ENCODE peak calls at places on chromosomes 12 and 14, in four cellular contexts. One of them, this sample, is unnamed.

GRCh38 chr14:54722791-54723432 is 156.0 kb downstream of the SAMD4A start:
- DNase-seq in esophagus squamous epithelium: no peak
- DNase-seq in HCT116: no peak
- DNase-seq in GM12892: no peak
- DNase-seq in this sample: no peak

GRCh38 chr14:99150236-99150635 is 121.8 kb downstream of the BCL11B start:
- DNase-seq in esophagus squamous epithelium: no peak
- DNase-seq in HCT116: no peak
- DNase-seq in GM12892: no peak
- DNase-seq in this sample: no peak

GRCh38 chr14:65359503-65359902 is 53.0 kb upstream of the FUT8 start:
- DNase-seq in esophagus squamous epithelium: no peak
- DNase-seq in HCT116: peak
- DNase-seq in GM12892: no peak
- DNase-seq in this sample: no peak

GRCh38 chr12:132596016-132596415 is 14.4 kb downstream of the LRCOL1 start:
- DNase-seq in esophagus squamous epithelium: no peak
- DNase-seq in HCT116: no peak
- DNase-seq in GM12892: no peak
- DNase-seq in this sample: no peak

GRCh38 chr12:12275874-12276273 is 9.0 kb upstream of the LRP6 start:
- DNase-seq in esophagus squamous epithelium: no peak
- DNase-seq in HCT116: no peak
- DNase-seq in GM12892: no peak
- DNase-seq in this sample: no peak

GRCh38 chr12:123483602-123484273 is 25.8 kb downstream of the SNRNP35 start:
- DNase-seq in esophagus squamous epithelium: no peak
- DNase-seq in HCT116: no peak
- DNase-seq in GM12892: no peak
- DNase-seq in this sample: no peak

GRCh38 chr14:63682727-63683593 is 41.3 kb upstream of the WDR89 start:
- DNase-seq in esophagus squamous epithelium: no peak
- DNase-seq in HCT116: no peak
- DNase-seq in GM12892: no peak
- DNase-seq in this sample: no peak

GRCh38 chr12:104623920-104624319 is 167.2 kb downstream of the CHST11 start:
- DNase-seq in esophagus squamous epithelium: no peak
- DNase-seq in HCT116: no peak
- DNase-seq in GM12892: no peak
- DNase-seq in this sample: no peak

GRCh38 chr12:58918475-58918874 is 1.8 kb downstream of the LRIG3 start:
- DNase-seq in esophagus squamous epithelium: no peak
- DNase-seq in HCT116: no peak
- DNase-seq in GM12892: no peak
- DNase-seq in this sample: no peak

GRCh38 chr12:28161697-28162096 is 28.6 kb upstream of the CCDC91 start:
- DNase-seq in esophagus squamous epithelium: no peak
- DNase-seq in HCT116: no peak
- DNase-seq in GM12892: no peak
- DNase-seq in this sample: no peak

GRCh38 chr12:53755451-53756290 is 3.9 kb upstream of the CISTR start:
- DNase-seq in esophagus squamous epithelium: no peak
- DNase-seq in HCT116: no peak
- DNase-seq in GM12892: no peak
- DNase-seq in this sample: no peak

GRCh38 chr12:79300199-79300568 is 390.6 kb downstream of the PAWR start:
- DNase-seq in esophagus squamous epithelium: no peak
- DNase-seq in HCT116: no peak
- DNase-seq in GM12892: no peak
- DNase-seq in this sample: no peak

GRCh38 chr14:103889313-103890051 is 38.8 kb upstream of the TDRD9 start:
- DNase-seq in esophagus squamous epithelium: no peak
- DNase-seq in HCT116: no peak
- DNase-seq in GM12892: no peak
- DNase-seq in this sample: peak

GRCh38 chr12:105587237-105587636 is 256.7 kb downstream of the C12orf75 start:
- DNase-seq in esophagus squamous epithelium: no peak
- DNase-seq in HCT116: no peak
- DNase-seq in GM12892: no peak
- DNase-seq in this sample: no peak

GRCh38 chr14:102827716-102828115 is 50.5 kb downstream of the TRAF3 start:
- DNase-seq in esophagus squamous epithelium: no peak
- DNase-seq in HCT116: no peak
- DNase-seq in GM12892: no peak
- DNase-seq in this sample: peak

GRCh38 chr12:40032433-40033259 is 73.2 kb downstream of the SLC2A13 start:
- DNase-seq in esophagus squamous epithelium: no peak
- DNase-seq in HCT116: no peak
- DNase-seq in GM12892: no peak
- DNase-seq in this sample: no peak

GRCh38 chr12:53100466-53101151 is 2.7 kb upstream of the SOAT2 start:
- DNase-seq in esophagus squamous epithelium: no peak
- DNase-seq in HCT116: no peak
- DNase-seq in GM12892: no peak
- DNase-seq in this sample: no peak

GRCh38 chr12:130263025-130263424 is 74.7 kb upstream of the PIWIL1 start:
- DNase-seq in esophagus squamous epithelium: no peak
- DNase-seq in HCT116: no peak
- DNase-seq in GM12892: no peak
- DNase-seq in this sample: no peak

GRCh38 chr14:71403673-71404072 is 496.4 kb downstream of the PCNX1 start:
- DNase-seq in esophagus squamous epithelium: no peak
- DNase-seq in HCT116: peak
- DNase-seq in GM12892: no peak
- DNase-seq in this sample: peak

GRCh38 chr12:19288603-19289244 is 150.6 kb upstream of the AEBP2 start:
- DNase-seq in esophagus squamous epithelium: no peak
- DNase-seq in HCT116: peak
- DNase-seq in GM12892: no peak
- DNase-seq in this sample: no peak

GRCh38 chr12:50971946-50972345 is 19.6 kb downstream of the HIGD1C start:
- DNase-seq in esophagus squamous epithelium: no peak
- DNase-seq in HCT116: no peak
- DNase-seq in GM12892: no peak
- DNase-seq in this sample: no peak

GRCh38 chr12:46792925-46793324 is 32.9 kb downstream of the SLC38A4 start:
- DNase-seq in esophagus squamous epithelium: no peak
- DNase-seq in HCT116: no peak
- DNase-seq in GM12892: no peak
- DNase-seq in this sample: no peak

GRCh38 chr12:52005903-52006703 is 643 bp upstream of the TAMALIN start:
- DNase-seq in esophagus squamous epithelium: no peak
- DNase-seq in HCT116: no peak
- DNase-seq in GM12892: peak
- DNase-seq in this sample: peak

GRCh38 chr14:78921856-78922255 is 751.7 kb downstream of the NRXN3 start:
- DNase-seq in esophagus squamous epithelium: no peak
- DNase-seq in HCT116: no peak
- DNase-seq in GM12892: no peak
- DNase-seq in this sample: no peak

GRCh38 chr12:31585271-31585670 is 5.7 kb downstream of the DENND5B start:
- DNase-seq in esophagus squamous epithelium: no peak
- DNase-seq in HCT116: no peak
- DNase-seq in GM12892: no peak
- DNase-seq in this sample: no peak

GRCh38 chr12:77667101-77667500 is 163.6 kb upstream of the NAV3 start:
- DNase-seq in esophagus squamous epithelium: no peak
- DNase-seq in HCT116: no peak
- DNase-seq in GM12892: no peak
- DNase-seq in this sample: no peak

GRCh38 chr12:89084751-89085150 is 267.6 kb downstream of the DUSP6 start:
- DNase-seq in esophagus squamous epithelium: no peak
- DNase-seq in HCT116: no peak
- DNase-seq in GM12892: no peak
- DNase-seq in this sample: no peak

GRCh38 chr14:103223818-103224352 is 100.6 kb downstream of the TNFAIP2 start:
- DNase-seq in esophagus squamous epithelium: no peak
- DNase-seq in HCT116: no peak
- DNase-seq in GM12892: no peak
- DNase-seq in this sample: no peak

GRCh38 chr12:96402061-96402460 is 1.8 kb upstream of the CDK17 start:
- DNase-seq in esophagus squamous epithelium: no peak
- DNase-seq in HCT116: no peak
- DNase-seq in GM12892: no peak
- DNase-seq in this sample: no peak

GRCh38 chr14:44798386-44799242 is 163.1 kb downstream of the KLHL28 start:
- DNase-seq in esophagus squamous epithelium: no peak
- DNase-seq in HCT116: no peak
- DNase-seq in GM12892: no peak
- DNase-seq in this sample: no peak

GRCh38 chr12:46364777-46365580 is 7.6 kb downstream of the SLC38A2 start:
- DNase-seq in esophagus squamous epithelium: no peak
- DNase-seq in HCT116: no peak
- DNase-seq in GM12892: no peak
- DNase-seq in this sample: peak

GRCh38 chr12:69580074-69580473 is 5.2 kb upstream of the CCT2 start:
- DNase-seq in esophagus squamous epithelium: no peak
- DNase-seq in HCT116: no peak
- DNase-seq in GM12892: no peak
- DNase-seq in this sample: no peak
- TF ChIP-seq POLR2A in esophagus squamous epithelium: no peak
- TF ChIP-seq POLR2A in HCT116: no peak
- TF ChIP-seq POLR2A in GM12892: no peak
- TF ChIP-seq POLR2A in this sample: no peak

DNA sequence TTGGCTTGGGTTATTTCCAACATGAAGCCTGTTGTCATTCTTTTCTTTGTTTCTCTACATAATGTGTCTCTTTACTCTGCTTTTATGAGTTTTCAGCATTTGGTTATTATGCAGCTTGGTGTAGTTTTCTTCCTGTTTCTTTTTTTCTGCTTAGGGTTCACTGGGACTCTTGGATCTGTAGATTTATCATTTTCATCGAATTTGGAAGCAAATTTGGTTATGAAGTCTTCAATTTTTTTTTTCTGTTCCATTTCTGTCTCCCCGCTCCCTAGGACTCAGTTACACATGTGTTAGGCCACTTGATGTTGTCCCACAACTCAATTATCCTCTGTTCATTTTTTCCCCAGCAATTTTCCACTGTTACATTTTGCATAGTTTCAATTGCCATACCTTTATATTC is 13.8 kb upstream of the BEGAIN start:
- DNase-seq in esophagus squamous epithelium: no peak
- DNase-seq in HCT116: no peak
- DNase-seq in GM12892: no peak
- DNase-seq in this sample: no peak
- TF ChIP-seq POLR2A in esophagus squamous epithelium: no peak
- TF ChIP-seq POLR2A in HCT116: no peak
- TF ChIP-seq POLR2A in GM12892: no peak
- TF ChIP-seq POLR2A in this sample: no peak

GRCh38 chr12:10645910-10646309 is 27.9 kb downstream of the STYK1 start:
- DNase-seq in esophagus squamous epithelium: no peak
- DNase-seq in HCT116: no peak
- DNase-seq in GM12892: no peak
- DNase-seq in this sample: no peak

GRCh38 chr12:10636611-10637010 is 23.2 kb upstream of the MAGOHB start:
- DNase-seq in esophagus squamous epithelium: no peak
- DNase-seq in HCT116: no peak
- DNase-seq in GM12892: no peak
- DNase-seq in this sample: no peak

GRCh38 chr12:10636124-10636523 is 22.7 kb upstream of the MAGOHB start:
- DNase-seq in esophagus squamous epithelium: no peak
- DNase-seq in HCT116: no peak
- DNase-seq in GM12892: no peak
- DNase-seq in this sample: no peak

GRCh38 chr12:10638728-10639127 is 25.3 kb upstream of the MAGOHB start:
- DNase-seq in esophagus squamous epithelium: no peak
- DNase-seq in HCT116: no peak
- DNase-seq in GM12892: no peak
- DNase-seq in this sample: no peak

DNA sequence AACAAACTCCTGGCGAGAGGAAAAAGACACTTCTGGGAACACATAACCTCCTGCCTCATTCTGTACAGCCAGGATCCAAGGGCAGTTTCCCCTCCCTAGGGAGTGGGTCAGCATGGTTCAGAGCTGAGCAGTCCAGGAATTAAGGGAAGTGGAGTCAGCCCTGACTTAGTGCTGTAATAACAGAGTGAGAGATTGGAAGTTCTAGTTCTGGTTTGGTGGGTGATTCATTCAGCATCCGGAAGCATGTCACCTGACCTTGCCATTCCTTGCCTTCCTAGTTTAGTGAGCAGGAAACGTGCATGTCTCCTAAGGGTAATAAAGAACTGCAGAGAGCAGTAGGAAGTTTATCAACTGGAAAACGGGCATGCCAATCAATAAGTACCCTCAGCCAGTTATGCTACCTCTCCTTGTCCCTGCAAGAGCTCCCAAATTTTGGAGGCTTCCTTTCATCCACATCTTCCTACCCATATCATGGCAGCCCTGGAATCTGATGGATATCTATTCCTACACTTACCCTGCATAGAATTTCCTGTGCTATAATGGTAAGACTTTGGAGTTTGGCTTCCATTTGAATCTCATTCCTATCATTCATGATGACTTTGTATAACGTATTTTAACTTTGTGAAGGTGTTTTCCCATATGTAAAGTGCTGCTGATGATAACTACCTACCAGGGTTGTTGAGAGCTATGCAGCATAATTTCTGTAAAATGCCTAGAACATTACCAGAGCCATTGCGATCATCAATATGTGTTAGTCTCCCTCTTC is 28.5 kb upstream of the MAGOHB start:
- DNase-seq in esophagus squamous epithelium: no peak
- DNase-seq in HCT116: no peak
- DNase-seq in GM12892: no peak
- DNase-seq in this sample: no peak
- TF ChIP-seq POLR2A in esophagus squamous epithelium: no peak
- TF ChIP-seq POLR2A in HCT116: no peak
- TF ChIP-seq POLR2A in GM12892: no peak
- TF ChIP-seq POLR2A in this sample: no peak

DNA sequence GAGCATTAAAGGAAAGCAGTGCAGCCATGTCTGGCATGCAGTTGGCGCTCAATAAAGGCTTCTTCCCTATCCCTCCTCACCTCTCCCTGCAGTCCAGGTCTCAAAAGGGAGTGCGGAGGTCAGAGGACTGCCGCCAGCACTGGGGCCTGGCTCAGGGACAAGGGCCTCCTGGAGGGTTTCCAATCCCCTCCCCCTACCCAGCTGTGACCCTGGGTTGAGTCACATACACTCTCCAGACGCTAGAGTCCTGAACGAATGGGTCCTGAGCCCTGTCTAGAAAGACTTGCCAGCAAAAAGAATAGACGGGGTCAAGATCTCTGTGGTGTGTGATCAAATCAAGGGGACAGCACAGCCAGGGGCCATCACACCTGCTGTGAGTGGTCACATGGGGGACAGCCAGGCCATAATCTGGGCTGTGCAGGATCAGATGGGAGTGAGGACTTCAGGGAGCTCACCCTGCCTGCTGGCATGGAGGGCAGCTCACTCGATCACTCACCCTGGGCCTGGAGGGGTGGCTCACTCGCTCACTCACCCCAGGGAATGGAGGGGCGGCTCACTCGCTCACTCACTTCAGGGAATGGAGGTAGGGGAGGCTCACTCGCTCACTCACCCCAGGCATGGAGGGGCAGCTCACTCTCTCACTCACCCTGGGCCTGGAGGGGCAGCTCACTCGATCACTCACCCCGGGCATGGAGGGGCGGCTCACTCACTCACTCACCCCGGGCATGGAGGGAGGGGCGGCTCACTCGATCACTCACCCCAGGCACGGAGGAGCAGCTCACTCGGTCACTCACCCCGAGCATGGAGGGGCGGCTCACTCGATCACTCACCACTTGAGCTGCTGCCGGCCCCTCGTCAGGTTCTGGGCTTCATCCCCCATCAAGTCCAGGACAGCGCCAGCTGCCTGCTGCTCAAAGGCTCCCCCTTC is 12.8 kb downstream of the CFAP73 start:
- DNase-seq in esophagus squamous epithelium: no peak
- DNase-seq in HCT116: no peak
- DNase-seq in GM12892: no peak
- DNase-seq in this sample: peak
- TF ChIP-seq POLR2A in esophagus squamous epithelium: no peak
- TF ChIP-seq POLR2A in HCT116: no peak
- TF ChIP-seq POLR2A in GM12892: peak
- TF ChIP-seq POLR2A in this sample: no peak